ENCODE peak calls at places on chromosome 15, in six cellular contexts. X is tibial nerve, N is transverse colon, E is body of pancreas, V is adrenal gland, G is H54. W is an unnamed sample.

GRCh38 chr15:76286231-76286879 is 24.9 kb downstream of the ETFA start:
- DNase-seq in X (no peak), N (no peak), E (no peak), V (no peak), G (no peak), W (no peak)

GRCh38 chr15:36491912-36492311 is 87.5 kb upstream of the CDIN1 start:
- DNase-seq in X (no peak), N (no peak), E (no peak), V (no peak), G (no peak), W (no peak)

GRCh38 chr15:48577495-48577894 is 68.0 kb downstream of the FBN1 start:
- DNase-seq in X (no peak), N (no peak), E (no peak), V (no peak), G (no peak), W (no peak)

GRCh38 chr15:40769310-40770146 is at the start of gene C15orf62:
- DNase-seq in X (peak), N (peak), E (no peak), V (peak), G (peak), W (peak)

GRCh38 chr15:69543681-69544080 is 91.1 kb downstream of the RPLP1 start:
- DNase-seq in X (no peak), N (no peak), E (no peak), V (no peak), G (no peak), W (no peak)

GRCh38 chr15:89150286-89150685 is 62.0 kb downstream of the ABHD2 start:
- DNase-seq in X (no peak), N (no peak), E (no peak), V (no peak), G (no peak), W (no peak)

GRCh38 chr15:64476550-64476949 is 16.2 kb downstream of the ZNF609 start:
- DNase-seq in X (no peak), N (no peak), E (no peak), V (no peak), G (no peak), W (no peak)

GRCh38 chr15:40807888-40808194 is 568 bp upstream of the DNAJC17 start:
- DNase-seq in X (no peak), N (no peak), E (no peak), V (no peak), G (no peak), W (no peak)

GRCh38 chr15:89356634-89357298 is 22.1 kb upstream of the POLG start:
- DNase-seq in X (no peak), N (no peak), E (peak), V (no peak), G (no peak), W (peak)

GRCh38 chr15:56095406-56095805 is 102.0 kb upstream of the NEDD4 start:
- DNase-seq in X (no peak), N (no peak), E (no peak), V (no peak), G (no peak), W (no peak)

GRCh38 chr15:29920515-29920914 is 98.2 kb upstream of the TJP1 start:
- DNase-seq in X (no peak), N (no peak), E (peak), V (no peak), G (peak), W (no peak)

GRCh38 chr15:39834256-39834655 is 51.6 kb upstream of the FSIP1 start:
- DNase-seq in X (no peak), N (no peak), E (no peak), V (no peak), G (no peak), W (no peak)

GRCh38 chr15:57477736-57478522 is 101.6 kb downstream of the CGNL1 start:
- DNase-seq in X (no peak), N (no peak), E (peak), V (no peak), G (no peak), W (no peak)

GRCh38 chr15:35484231-35484945 is 61.6 kb downstream of the DPH6 start:
- DNase-seq in X (no peak), N (no peak), E (no peak), V (no peak), G (no peak), W (no peak)

GRCh38 chr15:47839233-47839867 is 122.0 kb downstream of the SEMA6D start:
- DNase-seq in X (no peak), N (no peak), E (no peak), V (no peak), G (no peak), W (no peak)

GRCh38 chr15:90914240-90915080 is 11.4 kb downstream of the MAN2A2 start:
- DNase-seq in X (no peak), N (no peak), E (no peak), V (no peak), G (no peak), W (no peak)

GRCh38 chr15:36544518-36545383 is 34.7 kb upstream of the CDIN1 start:
- DNase-seq in X (no peak), N (no peak), E (no peak), V (no peak), G (no peak), W (no peak)

GRCh38 chr15:98754283-98755022 is 106.1 kb downstream of the IGF1R start:
- DNase-seq in X (no peak), N (no peak), E (no peak), V (no peak), G (no peak), W (no peak)

GRCh38 chr15:84982301-84982920 is 755 bp downstream of the PDE8A start:
- DNase-seq in X (no peak), N (peak), E (peak), V (peak), G (no peak), W (peak)

GRCh38 chr15:31503256-31503655 is 176.6 kb downstream of the KLF13 start:
- DNase-seq in X (no peak), N (no peak), E (peak), V (no peak), G (no peak), W (no peak)

GRCh38 chr15:69749797-69750196 is 297.2 kb downstream of the RPLP1 start:
- DNase-seq in X (no peak), N (no peak), E (no peak), V (no peak), G (no peak), W (peak)

GRCh38 chr15:98957655-98958054 is 49.9 kb downstream of the PGPEP1L start:
- DNase-seq in X (no peak), N (no peak), E (no peak), V (no peak), G (no peak), W (no peak)

DNA sequence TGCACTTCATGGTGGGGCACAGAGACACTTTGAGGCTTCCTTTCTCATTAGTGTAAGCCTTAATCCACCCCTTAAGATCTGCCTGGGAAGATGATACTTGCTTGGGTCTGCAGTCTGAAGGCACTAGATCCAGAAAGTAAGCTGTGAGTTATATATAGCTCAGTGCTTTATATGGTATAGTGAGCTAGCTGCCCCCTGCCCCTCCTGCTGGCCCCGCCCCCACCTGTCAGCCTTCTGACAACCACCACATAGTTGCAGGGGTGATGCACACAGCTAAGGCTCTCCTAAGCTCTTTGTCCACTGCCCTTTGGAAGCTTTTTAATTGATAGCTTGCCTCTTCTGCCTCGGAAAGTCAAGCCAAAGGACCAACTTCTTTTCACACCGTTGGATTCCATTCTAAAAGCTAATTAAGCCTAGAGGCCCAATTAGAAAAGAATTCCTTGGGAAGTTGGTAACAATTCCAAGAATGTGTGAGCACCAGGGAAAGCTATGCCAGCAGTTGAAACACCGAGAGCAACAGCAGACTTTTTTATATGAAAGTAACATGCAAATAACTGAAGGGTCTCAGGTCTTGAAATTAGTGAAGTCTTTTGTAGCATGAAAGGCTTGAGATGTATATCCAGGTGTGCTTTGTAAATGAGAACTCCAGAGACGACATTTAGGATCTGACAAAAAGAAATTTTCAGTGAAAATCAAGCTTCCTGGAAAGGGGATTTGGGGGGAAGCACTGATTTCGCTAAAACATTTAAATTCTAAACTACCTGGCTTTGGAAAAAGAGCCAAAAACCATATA is 2.3 kb downstream of the TPM1 start:
- DNase-seq in X (no peak), N (no peak), E (no peak), V (no peak), G (no peak), W (no peak)
- TF ChIP-seq POLR2A in X (no peak), N (peak), E (peak), V (no peak), G (no peak), W (peak)

GRCh38 chr15:73633111-73633990 is at the start of gene NPTN:
- DNase-seq in X (peak), N (peak), E (peak), V (peak), G (peak), W (peak)

GRCh38 chr15:73633991-73634495 is 854 bp upstream of the NPTN start:
- DNase-seq in X (no peak), N (no peak), E (no peak), V (no peak), G (peak), W (no peak)

GRCh38 chr15:73632670-73633058 is 525 bp downstream of the NPTN start:
- DNase-seq in X (no peak), N (no peak), E (no peak), V (peak), G (no peak), W (peak)

GRCh38 chr15:73630796-73631471 is 2.3 kb downstream of the NPTN start:
- DNase-seq in X (no peak), N (no peak), E (no peak), V (no peak), G (no peak), W (peak)

GRCh38 chr15:73631915-73632669 is 1.1 kb downstream of the NPTN start:
- DNase-seq in X (no peak), N (peak), E (no peak), V (peak), G (no peak), W (peak)
- TF ChIP-seq POLR2A in X (peak), N (peak), E (no peak), V (peak), G (no peak), W (peak)

GRCh38 chr15:67070150-67070549 is 4.7 kb downstream of the SMAD3 start:
- DNase-seq in X (no peak), N (no peak), E (no peak), V (no peak), G (no peak), W (no peak)
- TF ChIP-seq POLR2A in X (no peak), N (no peak), E (no peak), V (no peak), G (no peak), W (no peak)

DNA sequence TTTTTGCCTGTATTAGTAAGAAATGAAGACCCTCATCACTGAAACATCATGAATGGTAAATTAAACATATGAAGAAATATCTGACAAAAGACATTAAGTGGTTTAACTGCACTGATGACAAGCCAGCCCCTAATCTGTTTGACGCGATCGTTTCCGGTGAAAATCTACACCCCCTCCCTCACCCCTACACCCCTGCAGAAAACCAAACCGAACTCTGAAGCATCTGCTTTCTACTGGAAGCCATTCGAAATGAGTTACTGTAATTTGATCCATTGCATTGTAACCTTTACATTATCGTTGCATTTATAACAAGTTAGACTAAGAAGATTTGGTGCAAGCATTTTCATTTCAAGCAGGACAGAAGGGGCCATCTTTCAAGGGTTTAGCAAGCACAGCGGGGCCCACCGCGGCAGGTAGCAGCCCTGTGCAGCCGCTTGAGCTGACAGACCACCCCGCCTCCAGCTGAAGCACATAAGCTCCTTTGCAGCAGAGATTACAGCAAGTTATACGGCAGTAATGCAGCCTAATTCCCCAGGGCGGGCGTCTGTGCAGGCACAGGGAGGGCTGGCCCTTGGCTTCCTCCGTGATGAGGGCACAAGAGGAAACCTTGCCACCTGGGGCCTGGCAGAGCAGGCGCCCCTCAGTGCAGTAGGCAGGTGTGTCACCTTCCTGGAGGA is 79.3 kb downstream of the CHSY1 start:
- DNase-seq in X (no peak), N (no peak), E (no peak), V (no peak), G (no peak), W (no peak)
- TF ChIP-seq POLR2A in X (no peak), N (no peak), E (no peak), V (no peak), G (no peak), W (no peak)

DNA sequence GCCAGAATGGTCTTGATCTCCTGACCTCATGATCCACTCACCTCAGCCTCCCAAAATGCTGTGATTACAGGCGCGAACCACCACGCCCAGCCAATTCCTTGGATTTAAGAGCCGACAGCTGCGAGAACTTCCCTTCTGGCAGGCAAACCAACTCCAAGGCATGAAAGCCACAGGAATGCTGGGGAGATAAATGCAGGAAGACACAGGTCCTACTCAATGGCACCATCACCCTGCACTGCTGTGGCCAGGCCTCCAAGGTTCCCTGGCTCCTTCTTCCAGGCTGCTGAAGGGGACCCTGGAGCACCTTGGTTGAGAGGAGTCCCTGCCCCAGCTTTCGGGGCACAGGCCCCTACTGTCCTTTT is 98.7 kb upstream of the CHD2 start:
- DNase-seq in X (no peak), N (peak), E (no peak), V (no peak), G (no peak), W (no peak)
- TF ChIP-seq POLR2A in X (no peak), N (no peak), E (no peak), V (no peak), G (peak), W (no peak)